ENCODE peak calls at places on chromosomes 4 and X, in five cellular contexts. N is K562, R is heart left ventricle, L is AG04450, A is heart right ventricle. U is an unnamed sample.

GRCh38 chr4:133147922-133148689 is 988 bp upstream of the PCDH10 start:
- DNase-seq in N (no peak), L (no peak), R (no peak), A (peak), U (no peak)

GRCh38 chr4:88177981-88178632 is 19.7 kb upstream of the ABCG2 start:
- DNase-seq in A (no peak), N (peak), R (peak), L (peak), U (no peak)

GRCh38 chr4:114136067-114136466 is 156.6 kb upstream of the ARSJ start:
- DNase-seq in A (no peak), N (no peak), R (no peak), L (no peak), U (no peak)

GRCh38 chr4:26806331-26806730 is 54.3 kb upstream of the STIM2 start:
- DNase-seq in A (no peak), R (no peak), N (no peak), L (no peak), U (no peak)

GRCh38 chr4:53489279-53489889 is 101.9 kb downstream of the LNX1 start:
- DNase-seq in A (no peak), N (peak), R (no peak), L (no peak), U (no peak)

GRCh38 chr4:92307156-92307555 is 3.4 kb downstream of the GRID2 start:
- DNase-seq in L (no peak), N (no peak), R (no peak), A (no peak), U (no peak)

GRCh38 chr4:15232725-15233597 is 194.9 kb upstream of the C1QTNF7 start:
- DNase-seq in L (peak), A (no peak), R (no peak), N (no peak), U (no peak)

GRCh38 chrX:101206471-101206870 is 13.1 kb upstream of the DRP2 start:
- DNase-seq in N (peak), L (no peak), R (no peak), A (no peak), U (no peak)

GRCh38 chrX:14095702-14096101 is 66.0 kb upstream of the GEMIN8 start:
- DNase-seq in R (no peak), A (no peak), L (peak), N (peak), U (peak)

GRCh38 chr4:142696334-142697122 is 149.6 kb downstream of the INPP4B start:
- DNase-seq in N (no peak), A (no peak), R (no peak), L (no peak), U (no peak)

GRCh38 chr4:182454440-182455013 is 211.3 kb downstream of the TENM3 start:
- DNase-seq in L (no peak), A (no peak), R (no peak), N (no peak), U (no peak)

GRCh38 chrX:22234380-22234779 is 38.3 kb upstream of the CBLL2 start:
- DNase-seq in N (no peak), L (no peak), R (no peak), A (no peak), U (no peak)

GRCh38 chr4:102612824-102613366 is 111.7 kb downstream of the NFKB1 start:
- DNase-seq in R (no peak), A (no peak), L (no peak), N (no peak), U (no peak)

GRCh38 chr4:3791910-3792542 is 25.8 kb downstream of the ADRA2C start:
- DNase-seq in A (peak), R (peak), L (no peak), N (peak), U (no peak)

GRCh38 chrX:131747173-131747572 is 203.3 kb downstream of the OR13H1 start:
- DNase-seq in N (no peak), R (peak), L (no peak), A (no peak), U (no peak)

GRCh38 chr4:27010334-27010940 is 149.8 kb downstream of the STIM2 start:
- DNase-seq in R (peak), L (no peak), A (peak), N (peak), U (no peak)

GRCh38 chrX:49878834-49879655 is at the start of gene USP27X:
- DNase-seq in N (peak), A (peak), L (peak), R (peak), U (peak)

GRCh38 chr4:166282081-166282770 is 409.2 kb downstream of the TLL1 start:
- DNase-seq in L (no peak), N (no peak), R (no peak), A (no peak), U (no peak)

GRCh38 chr4:166277851-166278250 is 404.8 kb downstream of the TLL1 start:
- DNase-seq in R (no peak), L (no peak), A (no peak), N (no peak), U (no peak)

GRCh38 chr4:166277406-166277805 is 404.4 kb downstream of the TLL1 start:
- DNase-seq in R (no peak), A (no peak), L (no peak), N (no peak), U (no peak)

GRCh38 chr4:166279261-166279660 is 406.2 kb downstream of the TLL1 start:
- DNase-seq in L (no peak), R (no peak), N (no peak), A (no peak), U (no peak)

DNA sequence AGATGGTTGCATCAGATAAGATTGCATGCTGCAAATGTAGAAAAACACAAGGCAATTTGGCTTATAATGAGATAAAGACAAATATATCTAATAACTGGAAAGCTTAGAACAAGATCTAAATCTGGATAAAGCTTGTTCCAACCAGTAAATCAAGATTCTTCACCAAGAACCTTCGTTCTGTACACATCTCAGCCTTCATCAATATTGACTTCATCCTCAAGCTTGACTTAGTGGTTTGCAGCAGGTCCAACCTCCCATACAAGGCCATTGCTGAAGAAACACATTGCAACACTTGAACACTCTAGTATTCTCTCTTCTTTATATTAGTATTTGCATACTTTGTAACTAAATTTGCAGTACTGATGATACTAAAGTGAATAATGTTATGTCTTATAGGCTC is 407.6 kb downstream of the TLL1 start:
- DNase-seq in L (no peak), R (no peak), N (no peak), A (no peak), U (no peak)
- TF ChIP-seq CTCF in L (no peak), R (no peak), N (no peak), A (no peak), U (no peak)

DNA sequence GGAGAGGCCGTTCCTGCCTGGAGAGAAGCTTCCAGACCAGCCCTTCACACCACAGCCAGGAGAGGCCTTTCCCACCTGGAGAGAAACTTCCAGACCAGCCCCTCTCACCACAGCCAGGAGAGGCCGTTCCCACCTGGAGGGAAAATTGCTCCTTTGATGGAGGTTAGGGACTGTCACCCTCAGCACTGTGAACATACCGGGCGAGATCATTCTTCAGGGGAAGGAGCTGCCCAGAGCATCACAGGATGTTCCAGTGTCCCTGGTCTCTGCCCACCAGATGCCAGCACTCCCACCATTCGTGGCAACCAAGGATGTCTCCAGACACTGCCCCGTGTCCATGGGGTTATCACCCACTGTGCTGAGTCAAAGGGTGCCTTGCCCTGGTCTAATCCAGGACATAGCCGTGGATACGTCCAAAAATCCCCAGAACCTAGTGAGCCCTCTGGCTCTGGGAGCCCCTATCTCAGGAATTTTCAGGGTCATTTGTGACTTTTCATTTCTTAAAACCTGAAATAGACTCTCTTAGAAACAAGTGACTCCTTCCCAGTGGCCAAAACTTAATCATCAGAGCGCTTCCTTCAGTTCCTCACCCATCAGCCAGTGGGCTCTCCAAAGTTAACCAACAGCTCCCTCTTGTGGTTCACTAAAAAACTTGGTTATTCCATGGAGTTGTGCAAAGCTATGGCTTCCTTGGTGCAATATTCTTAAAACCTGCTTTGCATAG is 80.2 kb downstream of the CRMP1 start:
- DNase-seq in A (no peak), L (peak), R (peak), N (peak), U (no peak)
- TF ChIP-seq CTCF in A (peak), L (peak), R (peak), N (peak), U (no peak)

DNA sequence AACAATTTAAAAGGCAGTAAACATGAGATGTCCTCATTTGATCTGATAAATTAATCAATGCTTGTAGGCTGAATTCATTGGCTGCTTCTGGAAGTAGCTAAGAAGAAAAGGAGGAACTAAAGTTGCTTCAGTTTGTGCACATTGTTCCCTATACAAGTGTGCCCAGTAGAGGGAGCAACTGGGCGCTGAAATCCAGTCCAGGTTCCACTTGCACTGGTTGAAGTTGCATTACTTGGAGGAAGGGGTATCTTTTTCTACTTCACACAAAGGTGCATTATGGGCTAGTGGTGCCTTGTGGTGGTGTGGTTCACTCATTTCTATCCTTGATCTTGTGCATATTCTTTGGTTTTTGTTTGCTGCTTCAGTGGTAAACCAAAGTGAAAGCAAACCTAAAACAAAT is 67.9 kb upstream of the SOX3 start:
- DNase-seq in A (no peak), N (peak), R (no peak), L (no peak), U (no peak)
- TF ChIP-seq CTCF in A (peak), N (peak), R (peak), L (peak), U (no peak)

GRCh38 chrX:140123446-140123845 is 158.1 kb upstream of the CXorf66 start:
- DNase-seq in L (no peak), A (no peak), R (no peak), N (peak), U (no peak)
- TF ChIP-seq CTCF in L (no peak), A (no peak), R (no peak), N (no peak), U (no peak)

DNA sequence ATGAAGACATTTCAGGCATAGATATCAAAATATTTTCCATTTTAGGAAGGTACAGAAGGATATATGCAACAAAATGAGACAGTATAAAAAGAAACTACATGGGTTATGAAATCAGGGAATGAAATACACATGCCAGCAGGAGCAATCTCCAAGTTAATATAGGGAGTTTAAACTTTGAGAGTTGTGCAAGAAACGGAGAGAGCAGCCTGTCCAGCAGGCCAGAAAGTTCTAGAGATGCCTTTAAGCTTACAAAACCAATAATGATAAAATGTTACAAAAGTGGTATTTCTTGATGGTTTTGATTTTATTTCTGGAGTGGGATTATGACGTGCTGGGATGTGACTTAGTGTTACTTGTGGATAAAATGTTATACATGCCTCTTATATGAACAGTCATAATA is 2047.9 kb downstream of the ARAP2 start:
- DNase-seq in A (no peak), L (no peak), R (no peak), N (no peak), U (no peak)
- TF ChIP-seq CTCF in A (no peak), L (no peak), R (no peak), N (no peak), U (no peak)

U was measured in lower leg skin.